ENCODE peak calls at places on chromosomes 5 and 9, in ten cellular contexts. Q is stimulated activated naive CD8-positive, alpha-beta T cell treated with anti-CD3 and anti-CD28 coated beads, Interleukin-15, Interleukin-2, amounts not matched to agents 100 U/mL and 50 U/mL, for 24 hours; O is stimulated activated naive B cell treated with anti-CD40 and anti-IgM and Interleukin-4, amounts not matched to agents 10 μg/mL and 1 μg/mL and 100 μg/mL, for 72 hours; B is GM12865; T is A549; I is GM19239; E is ACHN; R is stimulated activated CD4-positive, alpha-beta T cell treated with anti-CD3 and anti-CD28 coated beads, TNF-alpha, amount 100 ng/mL, for 1 hour; V is naive B cell; M is cardiac fibroblast. Z is an unnamed sample.

GRCh38 chr9:84436386-84437114 is 96.0 kb upstream of the SLC28A3 start:
- DNase-seq in Q (no peak), O (no peak), B (no peak), T (no peak), I (no peak), E (no peak), R (no peak), V (no peak), M (no peak), Z (no peak)

GRCh38 chr5:36690041-36690941 is 83.9 kb downstream of the SLC1A3 start:
- DNase-seq in Q (peak), O (peak), B (peak), T (peak), I (peak), E (peak), R (peak), V (peak), M (peak), Z (no peak)

GRCh38 chr9:134055981-134056461 is 11.8 kb downstream of the BRD3 start:
- DNase-seq in Q (peak), O (no peak), B (no peak), T (peak), I (no peak), E (peak), R (no peak), V (no peak), M (peak), Z (no peak)

GRCh38 chr9:121440265-121440664 is 59.4 kb downstream of the GGTA1 start:
- DNase-seq in Q (no peak), O (no peak), B (no peak), T (peak), I (no peak), E (peak), R (no peak), V (no peak), M (peak), Z (peak)

GRCh38 chr5:167642779-167643517 is 648.5 kb upstream of the WWC1 start:
- DNase-seq in Q (no peak), O (no peak), B (no peak), T (peak), I (no peak), E (peak), R (no peak), V (no peak), M (peak), Z (peak)

GRCh38 chr9:112094948-112095779 is 79.9 kb downstream of the SUSD1 start:
- DNase-seq in Q (no peak), O (no peak), B (peak), T (no peak), I (no peak), E (no peak), R (no peak), V (no peak), M (peak), Z (no peak)

GRCh38 chr5:141944086-141944485 is 13.9 kb downstream of the PCDH12 start:
- DNase-seq in Q (no peak), O (no peak), B (no peak), T (no peak), I (no peak), E (no peak), R (no peak), V (no peak), M (no peak), Z (no peak)

GRCh38 chr5:139821806-139822552 is 26.4 kb downstream of the PSD2 start:
- DNase-seq in Q (no peak), O (no peak), B (no peak), T (no peak), I (no peak), E (no peak), R (no peak), V (no peak), M (no peak), Z (no peak)

GRCh38 chr5:136677219-136677618 is 311.9 kb upstream of the TRPC7 start:
- DNase-seq in Q (no peak), O (no peak), B (no peak), T (no peak), I (no peak), E (no peak), R (no peak), V (no peak), M (no peak), Z (no peak)

GRCh38 chr5:126443374-126443851 is 20.2 kb downstream of the GRAMD2B start:
- DNase-seq in Q (no peak), O (peak), B (peak), T (no peak), I (no peak), E (no peak), R (no peak), V (no peak), M (peak), Z (no peak)

GRCh38 chr5:10507575-10508024 is 56.3 kb upstream of the ANKRD33B start:
- DNase-seq in Q (no peak), O (no peak), B (no peak), T (peak), I (no peak), E (no peak), R (no peak), V (no peak), M (no peak), Z (no peak)